ENCODE peak calls at places on chromosomes 12 and 14, in five cellular contexts. One of them, this sample, is unnamed.
A peak's percentile ranks its signal among the peaks of the same experiment; 100 is the strongest.

GRCh38 chr12:131321988-131322387 is 368.3 kb downstream of the ADGRD1 start:
- DNase-seq in cerebellar cortex: no peak
- DNase-seq in NCI-H524 treated with DMSO at 0.1 percent for 48 hours: no peak
- DNase-seq in NCI-H1105: no peak
- DNase-seq in effector memory CD4-positive, alpha-beta T cell: no peak
- DNase-seq in this sample: no peak

GRCh38 chr14:51080622-51081021 is 14.3 kb downstream of the TRIM9 start:
- DNase-seq in NCI-H1105: no peak
- DNase-seq in cerebellar cortex: peak; percentile 20
- DNase-seq in effector memory CD4-positive, alpha-beta T cell: no peak
- DNase-seq in NCI-H524 treated with DMSO at 0.1 percent for 48 hours: no peak
- DNase-seq in this sample: no peak

GRCh38 chr12:89977356-89978185 is 268.9 kb upstream of the ATP2B1 start:
- DNase-seq in NCI-H524 treated with DMSO at 0.1 percent for 48 hours: no peak
- DNase-seq in effector memory CD4-positive, alpha-beta T cell: no peak
- DNase-seq in cerebellar cortex: no peak
- DNase-seq in NCI-H1105: no peak
- DNase-seq in this sample: no peak

GRCh38 chr14:51365241-51365940 is 125.3 kb downstream of the TMX1 start:
- DNase-seq in effector memory CD4-positive, alpha-beta T cell: no peak
- DNase-seq in NCI-H524 treated with DMSO at 0.1 percent for 48 hours: no peak
- DNase-seq in NCI-H1105: no peak
- DNase-seq in cerebellar cortex: no peak
- DNase-seq in this sample: no peak

GRCh38 chr12:46669720-46670119 is 156.1 kb downstream of the SLC38A4 start:
- DNase-seq in effector memory CD4-positive, alpha-beta T cell: no peak
- DNase-seq in NCI-H1105: no peak
- DNase-seq in NCI-H524 treated with DMSO at 0.1 percent for 48 hours: no peak
- DNase-seq in cerebellar cortex: no peak
- DNase-seq in this sample: no peak

GRCh38 chr14:63542231-63542999 is 762 bp downstream of the PPP2R5E start:
- DNase-seq in NCI-H1105: peak; percentile 40
- DNase-seq in effector memory CD4-positive, alpha-beta T cell: peak; percentile 3
- DNase-seq in NCI-H524 treated with DMSO at 0.1 percent for 48 hours: no peak
- DNase-seq in cerebellar cortex: peak; percentile 41
- DNase-seq in this sample: no peak

GRCh38 chr14:23137221-23138172 is 18.4 kb upstream of the CEBPE start:
- DNase-seq in effector memory CD4-positive, alpha-beta T cell: no peak
- DNase-seq in NCI-H1105: no peak
- DNase-seq in cerebellar cortex: peak; percentile 52
- DNase-seq in NCI-H524 treated with DMSO at 0.1 percent for 48 hours: no peak
- DNase-seq in this sample: no peak

GRCh38 chr12:131460516-131460915 is 250.4 kb upstream of the SFSWAP start:
- DNase-seq in cerebellar cortex: peak; percentile 7
- DNase-seq in effector memory CD4-positive, alpha-beta T cell: no peak
- DNase-seq in NCI-H1105: no peak
- DNase-seq in NCI-H524 treated with DMSO at 0.1 percent for 48 hours: no peak
- DNase-seq in this sample: no peak

GRCh38 chr12:128693115-128693514 is 130.6 kb downstream of the SLC15A4 start:
- DNase-seq in cerebellar cortex: no peak
- DNase-seq in effector memory CD4-positive, alpha-beta T cell: no peak
- DNase-seq in NCI-H524 treated with DMSO at 0.1 percent for 48 hours: no peak
- DNase-seq in NCI-H1105: no peak
- DNase-seq in this sample: no peak

GRCh38 chr14:77002889-77003288 is 25.6 kb downstream of the IRF2BPL start:
- DNase-seq in effector memory CD4-positive, alpha-beta T cell: no peak
- DNase-seq in NCI-H524 treated with DMSO at 0.1 percent for 48 hours: no peak
- DNase-seq in NCI-H1105: no peak
- DNase-seq in cerebellar cortex: no peak
- DNase-seq in this sample: no peak

GRCh38 chr12:34292736-34293625 is 270.7 kb downstream of the ALG10 start:
- DNase-seq in NCI-H524 treated with DMSO at 0.1 percent for 48 hours: no peak
- DNase-seq in NCI-H1105: no peak
- DNase-seq in cerebellar cortex: no peak
- DNase-seq in effector memory CD4-positive, alpha-beta T cell: no peak
- DNase-seq in this sample: no peak

GRCh38 chr12:47135578-47135977 is 55.8 kb upstream of the AMIGO2 start:
- DNase-seq in cerebellar cortex: no peak
- DNase-seq in NCI-H524 treated with DMSO at 0.1 percent for 48 hours: no peak
- DNase-seq in NCI-H1105: no peak
- DNase-seq in effector memory CD4-positive, alpha-beta T cell: no peak
- DNase-seq in this sample: no peak

GRCh38 chr14:102922490-102923200 is at the start of gene AMN:
- DNase-seq in effector memory CD4-positive, alpha-beta T cell: no peak
- DNase-seq in NCI-H1105: no peak
- DNase-seq in NCI-H524 treated with DMSO at 0.1 percent for 48 hours: no peak
- DNase-seq in cerebellar cortex: no peak
- DNase-seq in this sample: no peak

GRCh38 chr12:56530390-56531055 is 8.9 kb downstream of the RBMS2 start:
- DNase-seq in NCI-H524 treated with DMSO at 0.1 percent for 48 hours: no peak
- DNase-seq in cerebellar cortex: no peak
- DNase-seq in effector memory CD4-positive, alpha-beta T cell: no peak
- DNase-seq in NCI-H1105: no peak
- DNase-seq in this sample: no peak

GRCh38 chr12:124718458-124718857 is 145.2 kb downstream of the SCARB1 start:
- DNase-seq in NCI-H1105: no peak
- DNase-seq in cerebellar cortex: no peak
- DNase-seq in effector memory CD4-positive, alpha-beta T cell: no peak
- DNase-seq in NCI-H524 treated with DMSO at 0.1 percent for 48 hours: no peak
- DNase-seq in this sample: no peak

GRCh38 chr12:132593938-132594358 is 16.4 kb downstream of the LRCOL1 start:
- DNase-seq in NCI-H1105: no peak
- DNase-seq in NCI-H524 treated with DMSO at 0.1 percent for 48 hours: peak; percentile 87
- DNase-seq in cerebellar cortex: peak; percentile 99
- DNase-seq in effector memory CD4-positive, alpha-beta T cell: no peak
- DNase-seq in this sample: no peak

GRCh38 chr14:92382677-92383076 is 59.7 kb downstream of the SLC24A4 start:
- DNase-seq in NCI-H524 treated with DMSO at 0.1 percent for 48 hours: no peak
- DNase-seq in NCI-H1105: no peak
- DNase-seq in effector memory CD4-positive, alpha-beta T cell: no peak
- DNase-seq in cerebellar cortex: no peak
- DNase-seq in this sample: no peak

GRCh38 chr12:49910331-49911212 is 6.9 kb upstream of the FAIM2 start:
- DNase-seq in NCI-H524 treated with DMSO at 0.1 percent for 48 hours: no peak
- DNase-seq in cerebellar cortex: no peak
- DNase-seq in effector memory CD4-positive, alpha-beta T cell: no peak
- DNase-seq in NCI-H1105: no peak
- DNase-seq in this sample: no peak

GRCh38 chr12:125192690-125193221 is 127.5 kb downstream of the AACS start:
- DNase-seq in NCI-H524 treated with DMSO at 0.1 percent for 48 hours: no peak
- DNase-seq in effector memory CD4-positive, alpha-beta T cell: no peak
- DNase-seq in NCI-H1105: no peak
- DNase-seq in cerebellar cortex: no peak
- DNase-seq in this sample: no peak

GRCh38 chr12:122111070-122111750 is 32.7 kb downstream of the MLXIP start:
- DNase-seq in NCI-H524 treated with DMSO at 0.1 percent for 48 hours: no peak
- DNase-seq in cerebellar cortex: no peak
- DNase-seq in NCI-H1105: peak; percentile 89
- DNase-seq in effector memory CD4-positive, alpha-beta T cell: no peak
- DNase-seq in this sample: no peak

GRCh38 chr12:30725739-30726138 is 29.0 kb downstream of the CAPRIN2 start:
- DNase-seq in NCI-H524 treated with DMSO at 0.1 percent for 48 hours: no peak
- DNase-seq in effector memory CD4-positive, alpha-beta T cell: no peak
- DNase-seq in cerebellar cortex: no peak
- DNase-seq in NCI-H1105: no peak
- DNase-seq in this sample: no peak

GRCh38 chr12:69822205-69822860 is 2.7 kb upstream of the MYRFL start:
- DNase-seq in effector memory CD4-positive, alpha-beta T cell: no peak
- DNase-seq in cerebellar cortex: no peak
- DNase-seq in NCI-H1105: no peak
- DNase-seq in NCI-H524 treated with DMSO at 0.1 percent for 48 hours: no peak
- DNase-seq in this sample: no peak

GRCh38 chr14:100474176-100474575 is 113.0 kb downstream of the BEGAIN start:
- DNase-seq in effector memory CD4-positive, alpha-beta T cell: no peak
- DNase-seq in NCI-H1105: peak; percentile 46
- DNase-seq in cerebellar cortex: no peak
- DNase-seq in NCI-H524 treated with DMSO at 0.1 percent for 48 hours: no peak
- DNase-seq in this sample: no peak

GRCh38 chr12:6074979-6075585 is 49.4 kb downstream of the VWF start:
- DNase-seq in NCI-H524 treated with DMSO at 0.1 percent for 48 hours: no peak
- DNase-seq in cerebellar cortex: no peak
- DNase-seq in effector memory CD4-positive, alpha-beta T cell: no peak
- DNase-seq in NCI-H1105: no peak
- DNase-seq in this sample: peak; percentile 16

GRCh38 chr12:121968880-121969279 is 50.5 kb downstream of the CFAP251 start:
- DNase-seq in cerebellar cortex: peak; percentile 58
- DNase-seq in NCI-H1105: no peak
- DNase-seq in NCI-H524 treated with DMSO at 0.1 percent for 48 hours: no peak
- DNase-seq in effector memory CD4-positive, alpha-beta T cell: no peak
- DNase-seq in this sample: no peak

GRCh38 chr12:77337327-77337726 is 272.0 kb upstream of the E2F7 start:
- DNase-seq in NCI-H1105: no peak
- DNase-seq in cerebellar cortex: no peak
- DNase-seq in effector memory CD4-positive, alpha-beta T cell: no peak
- DNase-seq in NCI-H524 treated with DMSO at 0.1 percent for 48 hours: no peak
- DNase-seq in this sample: no peak

GRCh38 chr12:109624467-109624866 is 50.9 kb downstream of the MVK start:
- DNase-seq in effector memory CD4-positive, alpha-beta T cell: no peak
- DNase-seq in NCI-H524 treated with DMSO at 0.1 percent for 48 hours: no peak
- DNase-seq in cerebellar cortex: no peak
- DNase-seq in NCI-H1105: no peak
- DNase-seq in this sample: no peak

This sample was measured in naive B cell.